ENCODE peak calls at places on chromosomes 12 and 14, in six cellular contexts. R is GM10248; Z is mucosa of gallbladder; S is A549; U is activated T-helper 1 cell treated with anti-CD3 and anti-CD28 coated beads, Interleukin-2, amount 50 U/mL, for 16 hours; J is mammary epithelial cell. D is an unnamed sample.

GRCh38 chr12:43099691-43100163 is 452.3 kb downstream of the ADAMTS20 start:
- DNase-seq in R (no peak), Z (no peak), S (no peak), U (no peak), J (no peak), D (no peak)

GRCh38 chr14:23112359-23113178 is 6.5 kb downstream of the CEBPE start:
- DNase-seq in R (no peak), Z (no peak), S (no peak), U (no peak), J (no peak), D (no peak)

GRCh38 chr14:74948228-74949175 is 6.9 kb downstream of the PGF start:
- DNase-seq in R (no peak), Z (no peak), S (no peak), U (no peak), J (no peak), D (no peak)

GRCh38 chr12:27467641-27468040 is 21.1 kb downstream of the SMCO2 start:
- DNase-seq in R (no peak), Z (no peak), S (no peak), U (no peak), J (no peak), D (no peak)

GRCh38 chr12:50614167-50614762 is 109.5 kb downstream of the DIP2B start:
- DNase-seq in R (no peak), Z (no peak), S (no peak), U (no peak), J (peak), D (peak)

GRCh38 chr14:52153939-52154338 is 85.1 kb upstream of the NID2 start:
- DNase-seq in R (no peak), Z (no peak), S (no peak), U (no peak), J (no peak), D (no peak)

GRCh38 chr12:56600753-56601152 is 29.4 kb downstream of the BAZ2A start:
- DNase-seq in R (no peak), Z (no peak), S (no peak), U (no peak), J (no peak), D (no peak)

GRCh38 chr12:34352098-34352497 is 329.8 kb downstream of the ALG10 start:
- DNase-seq in R (no peak), Z (no peak), S (no peak), U (no peak), J (no peak), D (no peak)

GRCh38 chr14:73754911-73755360 is 40.8 kb upstream of the PNMA1 start:
- DNase-seq in R (no peak), Z (no peak), S (no peak), U (no peak), J (no peak), D (no peak)

GRCh38 chr14:100690672-100691071 is 36.0 kb upstream of the DLK1 start:
- DNase-seq in R (no peak), Z (no peak), S (no peak), U (no peak), J (no peak), D (no peak)

GRCh38 chr14:77213657-77214016 is 32.0 kb downstream of the TMEM63C start:
- DNase-seq in R (no peak), Z (no peak), S (no peak), U (no peak), J (no peak), D (no peak)

GRCh38 chr12:56300644-56301464 is 724 bp upstream of the CS start:
- DNase-seq in R (no peak), Z (no peak), S (no peak), U (no peak), J (no peak), D (no peak)

GRCh38 chr12:127720334-127720733 is 546.6 kb upstream of the TMEM132C start:
- DNase-seq in R (no peak), Z (no peak), S (no peak), U (no peak), J (no peak), D (no peak)

GRCh38 chr14:93008381-93008780 is 85.4 kb downstream of the CHGA start:
- DNase-seq in R (no peak), Z (peak), S (no peak), U (no peak), J (no peak), D (peak)

GRCh38 chr12:23096321-23096720 is 471.4 kb downstream of the ETNK1 start:
- DNase-seq in R (no peak), Z (no peak), S (no peak), U (no peak), J (no peak), D (no peak)

GRCh38 chr12:110269622-110270124 is 11.4 kb upstream of the ATP2A2 start:
- DNase-seq in R (no peak), Z (peak), S (peak), U (no peak), J (peak), D (peak)

GRCh38 chr12:132665149-132665491 is 22.0 kb downstream of the POLE start:
- DNase-seq in R (no peak), Z (no peak), S (no peak), U (no peak), J (no peak), D (no peak)

GRCh38 chr12:54125950-54126695 is 62.7 kb downstream of the SMUG1 start:
- DNase-seq in R (no peak), Z (peak), S (no peak), U (no peak), J (no peak), D (no peak)

GRCh38 chr12:53381739-53382630 is 2.0 kb downstream of the SP1 start:
- DNase-seq in R (peak), Z (peak), S (no peak), U (peak), J (peak), D (peak)

GRCh38 chr12:65603428-65604351 is 220.6 kb upstream of the HMGA2 start:
- DNase-seq in R (no peak), Z (peak), S (peak), U (no peak), J (peak), D (peak)

GRCh38 chr12:45543887-45544286 is 185.6 kb upstream of the ARID2 start:
- DNase-seq in R (peak), Z (peak), S (peak), U (no peak), J (peak), D (peak)

GRCh38 chr12:13165578-13166120 is 30.9 kb upstream of the EMP1 start:
- DNase-seq in R (no peak), Z (peak), S (peak), U (peak), J (peak), D (peak)

GRCh38 chr12:76085159-76085868 is 829 bp upstream of the NAP1L1 start:
- DNase-seq in R (peak), Z (peak), S (no peak), U (peak), J (peak), D (peak)

GRCh38 chr14:97709552-97709951 is 912.4 kb downstream of the VRK1 start:
- DNase-seq in R (no peak), Z (peak), S (no peak), U (no peak), J (no peak), D (no peak)

GRCh38 chr14:68285421-68286179 is 466.0 kb downstream of the RAD51B start:
- DNase-seq in R (no peak), Z (no peak), S (no peak), U (peak), J (no peak), D (no peak)

GRCh38 chr12:1750300-1750699 is 59.4 kb downstream of the ADIPOR2 start:
- DNase-seq in R (no peak), Z (no peak), S (no peak), U (no peak), J (no peak), D (no peak)

GRCh38 chr12:112347521-112347920 is 34.7 kb downstream of the HECTD4 start:
- DNase-seq in R (peak), Z (no peak), S (no peak), U (no peak), J (peak), D (no peak)

GRCh38 chr12:57836442-57837375 is 9.8 kb downstream of the CTDSP2 start:
- DNase-seq in R (peak), Z (peak), S (no peak), U (no peak), J (peak), D (peak)

GRCh38 chr12:48972213-48973021 is 882 bp upstream of the WNT10B start:
- DNase-seq in R (no peak), Z (no peak), S (no peak), U (no peak), J (peak), D (no peak)

GRCh38 chr14:32692441-32692840 is 246.2 kb upstream of the NPAS3 start:
- DNase-seq in R (no peak), Z (no peak), S (no peak), U (no peak), J (no peak), D (no peak)

GRCh38 chr14:93054006-93054405 is 61.7 kb downstream of the ITPK1 start:
- DNase-seq in R (no peak), Z (no peak), S (no peak), U (no peak), J (no peak), D (no peak)

GRCh38 chr14:67729072-67729561 is 27.4 kb downstream of the RDH12 start:
- DNase-seq in R (no peak), Z (peak), S (no peak), U (no peak), J (no peak), D (no peak)

GRCh38 chr14:77040309-77040994 is 11.9 kb upstream of the IRF2BPL start:
- DNase-seq in R (no peak), Z (peak), S (peak), U (peak), J (peak), D (peak)

GRCh38 chr12:23354800-23355199 is 594.7 kb downstream of the SOX5 start:
- DNase-seq in R (no peak), Z (no peak), S (no peak), U (no peak), J (no peak), D (no peak)

D was measured in A172.